ENCODE peak calls at places on chromosomes 16 and 17, in eight cellular contexts. H is fibroblast of the aortic adventitia, G is choroid plexus epithelial cell, J is prostate gland, U is epithelial cell of proximal tubule, B is tibial nerve, K is cardiac fibroblast, Y is GM06990. Q is an unnamed sample.

GRCh38 chr16:31130336-31130812 is 5.2 kb downstream of the PRSS8 start:
- DNase-seq in H (no peak), K (no peak), Y (no peak), G (no peak), B (no peak), J (no peak), U (no peak), Q (no peak)

GRCh38 chr17:17749025-17749772 is 67.9 kb downstream of the RAI1 start:
- DNase-seq in K (no peak), U (no peak), J (no peak), G (no peak), B (no peak), Y (peak; percentile 41), H (no peak), Q (no peak)

GRCh38 chr16:3961449-3961849 is 80.9 kb upstream of the CREBBP start:
- DNase-seq in U (no peak), B (no peak), Y (no peak), G (peak; percentile 16), H (peak; percentile 25), J (no peak), K (no peak), Q (no peak)

GRCh38 chr17:2853111-2853721 is 57.0 kb downstream of the RAP1GAP2 start:
- DNase-seq in K (peak; percentile 45), Y (no peak), H (peak; percentile 15), U (no peak), B (no peak), G (peak; percentile 22), J (peak; percentile 38), Q (peak; percentile 30)

GRCh38 chr17:65278820-65279184 is 141.6 kb downstream of the RGS9 start:
- DNase-seq in U (no peak), H (no peak), J (no peak), G (no peak), B (no peak), K (no peak), Y (no peak), Q (no peak)

GRCh38 chr16:50369133-50369804 is 481 bp upstream of the BRD7 start:
- DNase-seq in U (no peak), Y (no peak), K (no peak), J (no peak), G (no peak), H (no peak), B (no peak), Q (no peak)

GRCh38 chr17:8016632-8017424 is 14.4 kb downstream of the GUCY2D start:
- DNase-seq in J (peak; percentile 63), G (peak; percentile 49), U (no peak), Y (no peak), B (peak; percentile 54), K (peak; percentile 57), H (peak; percentile 39), Q (no peak)

GRCh38 chr16:70473446-70474319 is 19.3 kb downstream of the FCSK start:
- DNase-seq in B (no peak), U (no peak), K (no peak), Y (no peak), J (no peak), H (no peak), G (no peak), Q (no peak)

GRCh38 chr17:62994931-62995330 is 28.9 kb downstream of the TANC2 start:
- DNase-seq in Y (no peak), B (no peak), H (peak; percentile 45), K (peak; percentile 44), G (peak; percentile 18), J (no peak), U (no peak), Q (no peak)

GRCh38 chr17:45338023-45338781 is 21.4 kb upstream of the MAP3K14 start:
- DNase-seq in B (no peak), J (no peak), G (no peak), Y (no peak), U (no peak), K (peak; percentile 68), H (peak; percentile 44), Q (no peak)

GRCh38 chr16:58299757-58300349 is 5.0 kb upstream of the PRSS54 start:
- DNase-seq in G (peak; percentile 38), J (no peak), H (peak; percentile 10), Y (no peak), B (no peak), U (no peak), K (peak; percentile 11), Q (no peak)

GRCh38 chr16:89001117-89002027 is 24.4 kb upstream of the CBFA2T3 start:
- DNase-seq in Y (no peak), U (no peak), J (no peak), G (no peak), H (no peak), K (peak; percentile 5), B (no peak), Q (no peak)

GRCh38 chr16:77660311-77660710 is 62.0 kb upstream of the NUDT7 start:
- DNase-seq in H (peak; percentile 76), B (no peak), U (peak; percentile 12), Y (no peak), G (peak; percentile 85), K (peak; percentile 41), J (no peak), Q (no peak)

GRCh38 chr17:36808181-36808661 is 129.1 kb upstream of the LHX1 start:
- DNase-seq in Y (no peak), J (no peak), U (no peak), K (peak; percentile 8), G (peak; percentile 13), B (no peak), H (no peak), Q (no peak)

GRCh38 chr16:87855852-87856715 is 13.2 kb downstream of the SLC7A5 start:
- DNase-seq in K (peak; percentile 38), G (peak; percentile 82), J (peak; percentile 83), B (peak; percentile 34), U (no peak), Y (no peak), H (no peak), Q (no peak)

GRCh38 chr16:48276102-48276501 is 28.8 kb upstream of the ABCC11 start:
- DNase-seq in U (peak; percentile 47), Y (no peak), H (no peak), G (peak; percentile 39), B (no peak), J (peak; percentile 19), K (no peak), Q (no peak)

GRCh38 chr16:86868070-86868469 is 289.7 kb downstream of the FOXL1 start:
- DNase-seq in U (no peak), H (no peak), K (no peak), G (no peak), J (no peak), Y (no peak), B (no peak), Q (no peak)

GRCh38 chr17:17344507-17345293 is 41.5 kb downstream of the NT5M start:
- DNase-seq in K (no peak), G (no peak), J (no peak), H (no peak), Y (no peak), U (no peak), B (no peak), Q (peak; percentile 2)

GRCh38 chr17:37706446-37706845 is 38.4 kb downstream of the HNF1B start:
- DNase-seq in Y (no peak), U (no peak), B (no peak), J (no peak), K (no peak), G (peak; percentile 14), H (no peak), Q (no peak)

GRCh38 chr17:57213180-57213825 is 43.0 kb upstream of the MSI2 start:
- DNase-seq in H (no peak), Y (no peak), K (no peak), U (no peak), G (no peak), B (no peak), J (no peak), Q (no peak)

GRCh38 chr16:13102401-13102800 is 201.0 kb downstream of the SHISA9 start:
- DNase-seq in J (no peak), K (no peak), B (no peak), G (no peak), Y (no peak), U (no peak), H (no peak), Q (no peak)

GRCh38 chr17:13812350-13812749 is 210.6 kb upstream of the HS3ST3A1 start:
- DNase-seq in J (no peak), B (no peak), G (no peak), Y (no peak), K (no peak), H (no peak), U (no peak), Q (no peak)

GRCh38 chr17:41002814-41003213 is 3.1 kb upstream of the KRTAP3-2 start:
- DNase-seq in B (no peak), Y (no peak), K (no peak), H (no peak), G (peak; percentile 28), J (no peak), U (no peak), Q (no peak)

GRCh38 chr16:82364690-82365089 is 194.7 kb upstream of the MPHOSPH6 start:
- DNase-seq in J (no peak), G (no peak), U (no peak), Y (no peak), H (no peak), B (no peak), K (no peak), Q (no peak)
- TF ChIP-seq CTCF in J (no peak), G (no peak), U (no peak), Y (no peak), H (no peak), B (no peak), K (no peak), Q (no peak)

GRCh38 chr16:28937222-28937876 is 5.6 kb downstream of the CD19 start:
- DNase-seq in H (no peak), B (no peak), J (no peak), Y (no peak), U (no peak), K (no peak), G (no peak), Q (no peak)
- TF ChIP-seq CTCF in H (no peak), B (no peak), J (no peak), Y (no peak), U (no peak), K (no peak), G (no peak), Q (no peak)

GRCh38 chr17:27588354-27588753 is 42.6 kb upstream of the LGALS9 start:
- DNase-seq in Y (no peak), B (no peak), J (no peak), U (no peak), H (no peak), G (no peak), K (no peak), Q (no peak)
- TF ChIP-seq CTCF in Y (no peak), B (no peak), J (no peak), U (no peak), H (no peak), G (no peak), K (no peak), Q (no peak)

DNA sequence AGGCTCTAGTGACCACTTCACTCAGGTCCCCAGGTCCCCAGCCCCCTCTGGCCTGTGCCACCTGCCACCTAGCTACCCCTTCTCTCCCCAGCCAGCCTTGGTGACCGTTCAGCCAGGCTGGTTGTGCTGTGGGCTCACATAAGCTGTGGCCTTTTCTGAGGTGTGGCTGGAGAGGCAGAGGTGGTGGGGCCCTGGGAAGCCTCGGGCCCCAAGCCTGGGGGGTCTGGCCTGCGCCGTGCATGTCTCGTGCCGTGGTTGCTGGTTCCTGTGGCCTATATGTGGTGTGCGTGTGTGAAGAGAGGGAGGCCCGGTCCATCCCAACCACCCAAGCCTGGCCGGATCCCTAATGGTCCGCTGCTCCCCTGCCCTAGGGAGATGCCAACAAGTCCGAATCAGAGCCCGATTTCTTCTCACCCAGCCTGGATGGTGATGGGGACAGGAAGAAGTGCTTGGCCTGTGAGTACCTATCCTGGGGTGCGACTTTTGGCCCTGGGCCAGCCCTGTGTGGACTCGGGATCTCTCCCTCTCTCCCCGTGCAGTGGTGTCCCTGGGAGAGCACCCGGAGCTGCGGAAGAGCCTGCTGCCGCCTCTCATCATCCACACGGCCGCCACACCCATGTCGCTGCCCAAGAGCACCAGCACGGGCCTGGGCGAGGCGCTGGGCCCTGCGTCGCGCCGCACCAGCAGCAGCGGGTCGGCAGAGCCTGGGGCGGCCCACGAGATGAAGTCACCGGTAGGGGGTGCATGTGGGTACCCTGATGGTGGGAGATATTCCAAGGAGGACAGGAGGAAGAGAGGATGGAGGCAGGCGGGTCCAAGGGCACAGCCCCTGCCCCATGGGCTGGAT is 35.9 kb downstream of the CACNA1G start:
- DNase-seq in J (no peak), B (no peak), U (no peak), H (no peak), Y (no peak), G (peak; percentile 4), K (no peak), Q (no peak)
- TF ChIP-seq CTCF in J (no peak), B (no peak), U (peak; percentile 29), H (peak; percentile 17), Y (peak; percentile 11), G (peak; percentile 37), K (peak; percentile 18), Q (no peak)